ENCODE peak calls at places on chromosomes 13 and 19, in eight cellular contexts. H, G, J, K, W, D, M and Y are unnamed samples.
A peak's percentile ranks its signal among the peaks of the same experiment; 100 is the strongest.

GRCh38 chr19:49581007-49581508 is at the start of gene PRRG2:
- DNase-seq in H (peak; percentile 69), G (peak; percentile 61), J (peak; percentile 60), K (no peak), W (no peak), D (no peak), M (no peak), Y (no peak)

GRCh38 chr13:45807520-45808099 is 43.9 kb downstream of the SIAH3 start:
- DNase-seq in H (peak; percentile 61), G (peak; percentile 40), J (no peak), K (no peak), W (peak; percentile 74), D (peak; percentile 2), M (no peak), Y (no peak)

GRCh38 chr19:6055013-6055795 is 55.1 kb downstream of the RFX2 start:
- DNase-seq in H (no peak), G (no peak), J (no peak), K (no peak), W (no peak), D (no peak), M (no peak), Y (no peak)

GRCh38 chr19:1355258-1355973 is 28.3 kb upstream of the NDUFS7 start:
- DNase-seq in H (peak; percentile 12), G (no peak), J (no peak), K (no peak), W (no peak), D (no peak), M (no peak), Y (no peak)

GRCh38 chr19:55446060-55446459 is 3.0 kb upstream of the SHISA7 start:
- DNase-seq in H (peak; percentile 96), G (no peak), J (no peak), K (no peak), W (no peak), D (no peak), M (no peak), Y (peak; percentile 94)

GRCh38 chr13:66069570-66069969 is 1160.6 kb downstream of the PCDH9 start:
- DNase-seq in H (no peak), G (no peak), J (no peak), K (no peak), W (no peak), D (no peak), M (no peak), Y (no peak)

GRCh38 chr19:46748325-46749109 is 2.3 kb upstream of the STRN4 start:
- DNase-seq in H (no peak), G (peak; percentile 88), J (peak; percentile 78), K (peak; percentile 70), W (peak; percentile 33), D (peak; percentile 69), M (peak; percentile 90), Y (no peak)

GRCh38 chr13:24261566-24261965 is 47.8 kb upstream of the C1QTNF9 start:
- DNase-seq in H (no peak), G (no peak), J (no peak), K (peak; percentile 58), W (no peak), D (no peak), M (no peak), Y (no peak)

GRCh38 chr19:41501854-41502253 is 58.9 kb downstream of the ERICH4 start:
- DNase-seq in H (no peak), G (no peak), J (no peak), K (no peak), W (no peak), D (no peak), M (no peak), Y (no peak)

GRCh38 chr13:73596382-73596781 is 537.6 kb downstream of the KLF5 start:
- DNase-seq in H (no peak), G (no peak), J (no peak), K (peak; percentile 31), W (no peak), D (no peak), M (no peak), Y (no peak)

GRCh38 chr13:77323858-77324257 is 3.0 kb downstream of the MYCBP2 start:
- DNase-seq in H (no peak), G (no peak), J (no peak), K (no peak), W (no peak), D (no peak), M (no peak), Y (no peak)

GRCh38 chr19:7606289-7606688 is 10.6 kb downstream of the CAMSAP3 start:
- DNase-seq in H (no peak), G (no peak), J (no peak), K (no peak), W (no peak), D (no peak), M (no peak), Y (no peak)

GRCh38 chr13:27991881-27992280 is 3.4 kb upstream of the URAD start:
- DNase-seq in H (peak; percentile 76), G (no peak), J (no peak), K (no peak), W (no peak), D (no peak), M (no peak), Y (no peak)

GRCh38 chr13:20144141-20144850 is 16.6 kb downstream of the GJA3 start:
- DNase-seq in H (no peak), G (no peak), J (no peak), K (no peak), W (no peak), D (no peak), M (no peak), Y (no peak)